ENCODE peak calls at places on chromosomes 2 and 18, in seven cellular contexts. X is RWPE1, H is suprapubic skin, L is lower lobe of right lung, Z is cardiac fibroblast, K is nephron progenitor cell, P is right atrium auricular region. V is an unnamed sample.

GRCh38 chr2:54572636-54573531 is 116.8 kb downstream of the SPTBN1 start:
- DNase-seq in H (no peak), P (no peak), L (no peak), X (no peak), K (no peak), Z (peak), V (no peak)

GRCh38 chr2:201909348-201909747 is 103.0 kb downstream of the CDK15 start:
- DNase-seq in K (no peak), H (no peak), L (no peak), P (no peak), Z (peak), X (no peak), V (no peak)

GRCh38 chr2:43024515-43024962 is 201.9 kb downstream of the ZFP36L2 start:
- DNase-seq in X (peak), K (peak), L (no peak), H (no peak), Z (peak), P (no peak), V (peak)

GRCh38 chr2:130786076-130786475 is 30.7 kb downstream of the AMER3 start:
- DNase-seq in Z (no peak), P (no peak), K (no peak), L (no peak), X (no peak), H (no peak), V (no peak)

GRCh38 chr2:140248623-140249022 is 1468.4 kb upstream of the NXPH2 start:
- DNase-seq in Z (peak), X (no peak), H (no peak), L (no peak), K (no peak), P (no peak), V (no peak)

GRCh38 chr2:224586127-224586702 is 1.1 kb upstream of the CUL3 start:
- DNase-seq in Z (no peak), H (no peak), K (no peak), L (no peak), X (no peak), P (no peak), V (no peak)

GRCh38 chr2:43154685-43155084 is 71.7 kb downstream of the ZFP36L2 start:
- DNase-seq in H (no peak), Z (no peak), K (no peak), L (no peak), X (no peak), P (no peak), V (no peak)

GRCh38 chr2:240166761-240167587 is 26.5 kb upstream of the OTOS start:
- DNase-seq in X (no peak), H (no peak), Z (no peak), L (peak), P (no peak), K (no peak), V (no peak)

GRCh38 chr18:6624729-6625308 is 104.7 kb upstream of the ARHGAP28 start:
- DNase-seq in Z (peak), H (no peak), X (no peak), L (no peak), K (no peak), P (no peak), V (no peak)

GRCh38 chr18:79685281-79685680 is 5.7 kb downstream of the CTDP1 start:
- DNase-seq in P (no peak), H (no peak), K (no peak), Z (no peak), L (no peak), X (no peak), V (no peak)

GRCh38 chr18:13222371-13223281 is 4.1 kb downstream of the LDLRAD4 start:
- DNase-seq in P (peak), X (no peak), Z (no peak), L (peak), K (no peak), H (peak), V (no peak)

GRCh38 chr18:26457611-26458350 is 90.6 kb downstream of the KCTD1 start:
- DNase-seq in K (peak), P (no peak), Z (no peak), H (no peak), L (no peak), X (no peak), V (peak)
- TF ChIP-seq CTCF in K (peak), P (no peak), Z (peak), H (no peak), L (no peak), X (no peak), V (peak)

DNA sequence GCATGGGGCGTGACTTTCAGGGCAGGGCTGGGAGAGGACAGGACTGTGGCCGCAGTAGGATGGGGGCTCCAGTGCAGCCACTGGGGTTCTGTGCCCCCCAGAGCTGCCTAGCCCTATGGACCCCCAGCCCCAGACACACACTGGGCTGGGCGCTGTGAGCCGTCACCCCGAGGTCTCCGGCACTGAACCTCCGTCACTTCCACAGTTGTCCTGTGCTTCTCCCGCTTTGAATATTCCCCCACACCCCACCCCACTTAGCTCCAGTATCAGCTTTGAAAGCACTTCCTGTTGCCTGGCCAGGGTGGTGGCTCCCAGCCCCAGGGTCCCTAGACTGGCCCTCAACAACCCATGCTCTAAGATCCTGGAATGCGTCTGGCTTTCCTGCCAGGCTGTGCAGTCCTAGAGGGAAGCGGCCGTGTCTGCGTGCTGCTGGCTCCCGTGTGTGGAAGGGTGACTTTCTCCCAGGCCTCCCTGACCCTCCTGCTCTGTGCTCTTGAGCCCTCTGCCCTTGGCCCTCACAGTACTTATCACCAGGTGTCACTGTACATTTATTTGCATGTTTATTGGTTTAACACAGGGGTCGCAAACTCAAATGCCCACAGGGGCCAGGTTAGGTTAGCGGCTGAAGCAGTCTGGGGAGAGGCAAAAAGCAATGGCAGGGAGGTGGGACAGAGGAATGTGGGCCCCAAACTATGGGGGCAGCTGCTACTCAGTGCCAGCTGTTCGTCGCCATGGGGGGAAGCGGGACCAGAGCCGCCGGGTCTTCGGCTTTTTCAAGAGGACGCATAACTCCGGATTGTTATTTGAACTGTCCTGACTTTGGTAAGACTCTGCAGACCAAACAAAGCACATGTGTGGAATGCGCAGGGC is 9.9 kb downstream of the OBSL1 start:
- DNase-seq in K (no peak), L (no peak), P (no peak), H (peak), Z (no peak), X (no peak), V (no peak)
- TF ChIP-seq CTCF in K (no peak), L (no peak), P (no peak), H (no peak), Z (no peak), X (no peak), V (no peak)

GRCh38 chr2:238475571-238475970 is 48.8 kb downstream of the ASB1 start:
- DNase-seq in P (no peak), L (no peak), K (no peak), X (no peak), Z (no peak), H (no peak), V (no peak)

GRCh38 chr2:238475034-238475433 is 48.3 kb downstream of the ASB1 start:
- DNase-seq in Z (no peak), P (no peak), L (no peak), X (no peak), K (no peak), H (no peak), V (no peak)

GRCh38 chr2:238476258-238476657 is 49.5 kb downstream of the ASB1 start:
- DNase-seq in X (no peak), H (no peak), Z (no peak), K (no peak), L (no peak), P (no peak), V (no peak)

GRCh38 chr2:238479847-238480246 is 53.1 kb downstream of the ASB1 start:
- DNase-seq in K (no peak), L (no peak), Z (no peak), X (no peak), H (no peak), P (no peak), V (no peak)

DNA sequence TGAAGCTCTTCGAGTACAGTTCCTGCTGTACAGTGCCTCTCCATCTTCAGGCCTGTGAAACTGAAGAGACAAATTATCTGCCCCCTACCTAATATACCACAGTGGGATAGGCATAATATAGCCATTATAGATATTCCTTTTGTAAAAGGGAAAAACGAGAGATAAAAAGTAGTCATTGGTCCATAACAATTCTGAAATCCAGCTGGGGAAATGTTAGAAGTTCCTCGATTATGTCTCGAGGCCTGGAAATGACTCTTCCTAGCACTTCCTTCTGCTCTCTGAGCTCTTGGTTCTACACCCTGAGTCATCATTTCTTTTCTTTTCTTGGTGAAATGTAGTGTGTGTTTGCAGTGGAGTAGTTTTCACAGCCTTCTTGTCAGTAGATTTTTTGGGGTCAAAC is 51.5 kb downstream of the ASB1 start:
- DNase-seq in P (no peak), L (no peak), Z (no peak), H (no peak), X (no peak), K (no peak), V (no peak)
- TF ChIP-seq CTCF in P (no peak), L (no peak), Z (no peak), H (no peak), X (no peak), K (no peak), V (no peak)

GRCh38 chr2:189798312-189799029 is 14.2 kb downstream of the PMS1 start:
- DNase-seq in P (no peak), H (no peak), Z (peak), K (no peak), X (peak), L (no peak), V (no peak)
- TF ChIP-seq CTCF in P (peak), H (no peak), Z (peak), K (peak), X (peak), L (peak), V (no peak)

DNA sequence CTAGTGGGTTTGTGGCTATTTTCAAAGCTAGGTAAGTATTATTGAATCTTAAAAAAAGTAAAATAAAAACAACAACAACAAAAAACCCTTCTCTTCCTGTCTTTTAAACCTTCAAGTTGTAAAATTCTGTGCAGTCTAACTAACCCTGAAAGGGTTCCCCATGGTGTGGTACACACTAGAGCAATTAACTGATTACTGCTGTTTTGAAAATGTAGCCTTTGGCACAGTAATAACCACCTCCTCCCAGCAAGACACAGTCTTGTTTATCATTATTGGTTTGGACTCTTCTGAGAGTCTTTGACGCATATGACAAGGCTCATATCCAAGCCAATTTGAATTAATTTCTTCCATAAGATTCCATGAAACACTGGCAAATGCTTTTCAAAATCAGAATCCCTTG is 2184.6 kb upstream of the PIK3C3 start:
- DNase-seq in P (no peak), H (no peak), X (no peak), K (no peak), L (no peak), Z (no peak), V (no peak)
- TF ChIP-seq CTCF in P (no peak), H (no peak), X (no peak), K (no peak), L (no peak), Z (no peak), V (no peak)

DNA sequence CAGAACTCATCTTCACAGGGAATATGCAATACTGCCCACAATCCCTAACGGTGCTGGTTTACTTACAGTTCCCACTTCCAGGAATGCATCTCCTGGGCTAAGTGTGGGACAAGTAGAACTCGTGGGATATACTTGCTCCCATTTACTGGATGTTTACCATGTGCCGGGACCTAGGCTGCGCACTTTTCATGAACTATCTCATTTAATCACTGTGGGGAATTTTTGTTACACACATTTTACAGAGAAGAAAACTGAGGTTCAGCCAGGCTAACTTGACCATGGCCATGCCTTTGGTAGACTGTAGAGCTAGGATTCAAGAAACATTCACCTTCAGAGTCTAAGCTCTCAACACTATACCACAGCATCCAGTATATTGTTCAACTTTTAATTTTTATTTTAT is 24.4 kb upstream of the MBOAT2 start:
- DNase-seq in Z (no peak), K (no peak), X (no peak), H (no peak), P (no peak), L (no peak), V (no peak)
- TF ChIP-seq CTCF in Z (no peak), K (no peak), X (no peak), H (no peak), P (no peak), L (no peak), V (no peak)

GRCh38 chr2:185734658-185735057 is 3.9 kb upstream of the FSIP2 start:
- DNase-seq in X (no peak), L (no peak), Z (no peak), H (no peak), P (no peak), K (no peak), V (no peak)

GRCh38 chr2:185736210-185736609 is 2.4 kb upstream of the FSIP2 start:
- DNase-seq in X (no peak), P (no peak), Z (no peak), H (no peak), K (no peak), L (no peak), V (no peak)

GRCh38 chr2:185738679-185739472 is at the start of gene FSIP2:
- DNase-seq in H (no peak), X (peak), P (peak), K (peak), Z (peak), L (peak), V (peak)
- TF ChIP-seq CTCF in H (peak), X (peak), P (peak), K (peak), Z (peak), L (peak), V (peak)

GRCh38 chr2:86105252-86105968 is at the start of gene POLR1A:
- DNase-seq in P (peak), L (peak), X (peak), K (peak), H (peak), Z (peak), V (peak)
- TF ChIP-seq CTCF in P (no peak), L (peak), X (no peak), K (no peak), H (peak), Z (no peak), V (no peak)